ENCODE peak calls at places on chromosomes 12 and 14, in ten cellular contexts. One of them, this sample, is unnamed.

GRCh38 chr12:106840217-106840616 is 65.7 kb downstream of the RIC8B start:
- DNase-seq in CD4-positive, CD25-positive, alpha-beta regulatory T cell: no peak
- DNase-seq in Peyer's patch: no peak
- DNase-seq in effector memory CD4-positive, alpha-beta T cell: no peak
- DNase-seq in body of pancreas: peak; percentile 37
- DNase-seq in left lung: no peak
- DNase-seq in HL-60: no peak
- DNase-seq in psoas muscle: no peak
- DNase-seq in GM12878: no peak
- DNase-seq in aorta: no peak
- DNase-seq in this sample: no peak

GRCh38 chr14:99166506-99166905 is 105.5 kb downstream of the BCL11B start:
- DNase-seq in CD4-positive, CD25-positive, alpha-beta regulatory T cell: no peak
- DNase-seq in Peyer's patch: no peak
- DNase-seq in effector memory CD4-positive, alpha-beta T cell: no peak
- DNase-seq in body of pancreas: no peak
- DNase-seq in left lung: no peak
- DNase-seq in HL-60: no peak
- DNase-seq in psoas muscle: no peak
- DNase-seq in GM12878: no peak
- DNase-seq in aorta: no peak
- DNase-seq in this sample: no peak

GRCh38 chr12:66409195-66409871 is 107.0 kb downstream of the HELB start:
- DNase-seq in CD4-positive, CD25-positive, alpha-beta regulatory T cell: peak; percentile 60
- DNase-seq in Peyer's patch: no peak
- DNase-seq in effector memory CD4-positive, alpha-beta T cell: peak; percentile 10
- DNase-seq in body of pancreas: peak; percentile 15
- DNase-seq in left lung: no peak
- DNase-seq in HL-60: peak; percentile 43
- DNase-seq in psoas muscle: no peak
- DNase-seq in GM12878: no peak
- DNase-seq in aorta: no peak
- DNase-seq in this sample: no peak

GRCh38 chr12:117114784-117115183 is 15.6 kb upstream of the TESC start:
- DNase-seq in CD4-positive, CD25-positive, alpha-beta regulatory T cell: no peak
- DNase-seq in Peyer's patch: no peak
- DNase-seq in effector memory CD4-positive, alpha-beta T cell: no peak
- DNase-seq in body of pancreas: peak; percentile 92
- DNase-seq in left lung: no peak
- DNase-seq in HL-60: no peak
- DNase-seq in psoas muscle: no peak
- DNase-seq in GM12878: no peak
- DNase-seq in aorta: no peak
- DNase-seq in this sample: no peak

GRCh38 chr14:67221248-67221981 is 19.8 kb upstream of the PALS1 start:
- DNase-seq in CD4-positive, CD25-positive, alpha-beta regulatory T cell: no peak
- DNase-seq in Peyer's patch: no peak
- DNase-seq in effector memory CD4-positive, alpha-beta T cell: no peak
- DNase-seq in body of pancreas: no peak
- DNase-seq in left lung: no peak
- DNase-seq in HL-60: no peak
- DNase-seq in psoas muscle: no peak
- DNase-seq in GM12878: no peak
- DNase-seq in aorta: no peak
- DNase-seq in this sample: no peak

GRCh38 chr12:91877022-91877421 is 268.6 kb downstream of the BTG1 start:
- DNase-seq in CD4-positive, CD25-positive, alpha-beta regulatory T cell: peak; percentile 97
- DNase-seq in Peyer's patch: peak; percentile 51
- DNase-seq in effector memory CD4-positive, alpha-beta T cell: peak; percentile 87
- DNase-seq in body of pancreas: peak; percentile 35
- DNase-seq in left lung: no peak
- DNase-seq in HL-60: peak; percentile 22
- DNase-seq in psoas muscle: no peak
- DNase-seq in GM12878: peak; percentile 20
- DNase-seq in aorta: peak; percentile 76
- DNase-seq in this sample: peak; percentile 93

GRCh38 chr14:25042362-25043299 is 7.3 kb downstream of the STXBP6 start:
- DNase-seq in CD4-positive, CD25-positive, alpha-beta regulatory T cell: no peak
- DNase-seq in Peyer's patch: no peak
- DNase-seq in effector memory CD4-positive, alpha-beta T cell: no peak
- DNase-seq in body of pancreas: peak; percentile 21
- DNase-seq in left lung: no peak
- DNase-seq in HL-60: no peak
- DNase-seq in psoas muscle: no peak
- DNase-seq in GM12878: no peak
- DNase-seq in aorta: no peak
- DNase-seq in this sample: no peak

GRCh38 chr12:109720152-109720855 is 6.7 kb downstream of the FAM222A start:
- DNase-seq in CD4-positive, CD25-positive, alpha-beta regulatory T cell: no peak
- DNase-seq in Peyer's patch: no peak
- DNase-seq in effector memory CD4-positive, alpha-beta T cell: no peak
- DNase-seq in body of pancreas: peak; percentile 41
- DNase-seq in left lung: peak; percentile 57
- DNase-seq in HL-60: no peak
- DNase-seq in psoas muscle: peak; percentile 77
- DNase-seq in GM12878: no peak
- DNase-seq in aorta: no peak
- DNase-seq in this sample: no peak

GRCh38 chr12:32163596-32163995 is 56.9 kb downstream of the BICD1 start:
- DNase-seq in CD4-positive, CD25-positive, alpha-beta regulatory T cell: no peak
- DNase-seq in Peyer's patch: no peak
- DNase-seq in effector memory CD4-positive, alpha-beta T cell: no peak
- DNase-seq in body of pancreas: no peak
- DNase-seq in left lung: no peak
- DNase-seq in HL-60: no peak
- DNase-seq in psoas muscle: no peak
- DNase-seq in GM12878: no peak
- DNase-seq in aorta: no peak
- DNase-seq in this sample: no peak

GRCh38 chr12:48960834-48961233 is 3.5 kb upstream of the ARF3 start:
- DNase-seq in CD4-positive, CD25-positive, alpha-beta regulatory T cell: no peak
- DNase-seq in Peyer's patch: no peak
- DNase-seq in effector memory CD4-positive, alpha-beta T cell: no peak
- DNase-seq in body of pancreas: no peak
- DNase-seq in left lung: no peak
- DNase-seq in HL-60: no peak
- DNase-seq in psoas muscle: no peak
- DNase-seq in GM12878: no peak
- DNase-seq in aorta: no peak
- DNase-seq in this sample: no peak

GRCh38 chr12:19121449-19122018 is 8.0 kb upstream of the PLEKHA5 start:
- DNase-seq in CD4-positive, CD25-positive, alpha-beta regulatory T cell: no peak
- DNase-seq in Peyer's patch: no peak
- DNase-seq in effector memory CD4-positive, alpha-beta T cell: no peak
- DNase-seq in body of pancreas: no peak
- DNase-seq in left lung: no peak
- DNase-seq in HL-60: no peak
- DNase-seq in psoas muscle: no peak
- DNase-seq in GM12878: no peak
- DNase-seq in aorta: no peak
- DNase-seq in this sample: no peak

GRCh38 chr14:44771495-44771894 is 190.3 kb downstream of the KLHL28 start:
- DNase-seq in CD4-positive, CD25-positive, alpha-beta regulatory T cell: no peak
- DNase-seq in Peyer's patch: no peak
- DNase-seq in effector memory CD4-positive, alpha-beta T cell: no peak
- DNase-seq in body of pancreas: no peak
- DNase-seq in left lung: no peak
- DNase-seq in HL-60: no peak
- DNase-seq in psoas muscle: no peak
- DNase-seq in GM12878: no peak
- DNase-seq in aorta: no peak
- DNase-seq in this sample: no peak

GRCh38 chr12:56130876-56131275 is 2.8 kb downstream of the ESYT1 start:
- DNase-seq in CD4-positive, CD25-positive, alpha-beta regulatory T cell: no peak
- DNase-seq in Peyer's patch: no peak
- DNase-seq in effector memory CD4-positive, alpha-beta T cell: no peak
- DNase-seq in body of pancreas: no peak
- DNase-seq in left lung: no peak
- DNase-seq in HL-60: no peak
- DNase-seq in psoas muscle: no peak
- DNase-seq in GM12878: no peak
- DNase-seq in aorta: no peak
- DNase-seq in this sample: no peak

GRCh38 chr12:121893901-121894540 is 5.4 kb downstream of the PSMD9 start:
- DNase-seq in CD4-positive, CD25-positive, alpha-beta regulatory T cell: peak; percentile 45
- DNase-seq in Peyer's patch: no peak
- DNase-seq in effector memory CD4-positive, alpha-beta T cell: no peak
- DNase-seq in body of pancreas: peak; percentile 60
- DNase-seq in left lung: no peak
- DNase-seq in HL-60: no peak
- DNase-seq in psoas muscle: no peak
- DNase-seq in GM12878: no peak
- DNase-seq in aorta: no peak
- DNase-seq in this sample: no peak

GRCh38 chr12:63906876-63907275 is 62.4 kb downstream of the SRGAP1 start:
- DNase-seq in CD4-positive, CD25-positive, alpha-beta regulatory T cell: no peak
- DNase-seq in Peyer's patch: no peak
- DNase-seq in effector memory CD4-positive, alpha-beta T cell: no peak
- DNase-seq in body of pancreas: no peak
- DNase-seq in left lung: no peak
- DNase-seq in HL-60: no peak
- DNase-seq in psoas muscle: no peak
- DNase-seq in GM12878: no peak
- DNase-seq in aorta: no peak
- DNase-seq in this sample: no peak

GRCh38 chr12:63907561-63907960 is 63.1 kb downstream of the SRGAP1 start:
- DNase-seq in CD4-positive, CD25-positive, alpha-beta regulatory T cell: no peak
- DNase-seq in Peyer's patch: no peak
- DNase-seq in effector memory CD4-positive, alpha-beta T cell: no peak
- DNase-seq in body of pancreas: no peak
- DNase-seq in left lung: no peak
- DNase-seq in HL-60: no peak
- DNase-seq in psoas muscle: no peak
- DNase-seq in GM12878: no peak
- DNase-seq in aorta: no peak
- DNase-seq in this sample: no peak

GRCh38 chr12:63909746-63910145 is 65.2 kb downstream of the SRGAP1 start:
- DNase-seq in CD4-positive, CD25-positive, alpha-beta regulatory T cell: no peak
- DNase-seq in Peyer's patch: no peak
- DNase-seq in effector memory CD4-positive, alpha-beta T cell: no peak
- DNase-seq in body of pancreas: no peak
- DNase-seq in left lung: no peak
- DNase-seq in HL-60: no peak
- DNase-seq in psoas muscle: no peak
- DNase-seq in GM12878: no peak
- DNase-seq in aorta: no peak
- DNase-seq in this sample: no peak

GRCh38 chr12:63904653-63905052 is 60.2 kb downstream of the SRGAP1 start:
- DNase-seq in CD4-positive, CD25-positive, alpha-beta regulatory T cell: no peak
- DNase-seq in Peyer's patch: no peak
- DNase-seq in effector memory CD4-positive, alpha-beta T cell: no peak
- DNase-seq in body of pancreas: no peak
- DNase-seq in left lung: no peak
- DNase-seq in HL-60: no peak
- DNase-seq in psoas muscle: no peak
- DNase-seq in GM12878: no peak
- DNase-seq in aorta: no peak
- DNase-seq in this sample: no peak

GRCh38 chr12:63905523-63905922 is 61.0 kb downstream of the SRGAP1 start:
- DNase-seq in CD4-positive, CD25-positive, alpha-beta regulatory T cell: no peak
- DNase-seq in Peyer's patch: no peak
- DNase-seq in effector memory CD4-positive, alpha-beta T cell: no peak
- DNase-seq in body of pancreas: no peak
- DNase-seq in left lung: no peak
- DNase-seq in HL-60: no peak
- DNase-seq in psoas muscle: no peak
- DNase-seq in GM12878: no peak
- DNase-seq in aorta: no peak
- DNase-seq in this sample: no peak
- H3K27ac ChIP-seq in CD4-positive, CD25-positive, alpha-beta regulatory T cell: no peak overlapping the region
- H3K27ac ChIP-seq in Peyer's patch: no peak overlapping the region
- H3K27ac ChIP-seq in effector memory CD4-positive, alpha-beta T cell: no peak overlapping the region
- H3K27ac ChIP-seq in body of pancreas: no peak overlapping the region
- H3K27ac ChIP-seq in left lung: no peak overlapping the region
- H3K27ac ChIP-seq in HL-60: peak overlapping the region; percentile 18
- H3K27ac ChIP-seq in psoas muscle: no peak overlapping the region
- H3K27ac ChIP-seq in GM12878: no peak overlapping the region
- H3K27ac ChIP-seq in aorta: no peak overlapping the region
- H3K27ac ChIP-seq in this sample: no peak overlapping the region

GRCh38 chr14:93972618-93973205 is 3.7 kb downstream of the ASB2 start:
- DNase-seq in CD4-positive, CD25-positive, alpha-beta regulatory T cell: no peak
- DNase-seq in Peyer's patch: no peak
- DNase-seq in effector memory CD4-positive, alpha-beta T cell: no peak
- DNase-seq in body of pancreas: no peak
- DNase-seq in left lung: no peak
- DNase-seq in HL-60: no peak
- DNase-seq in psoas muscle: no peak
- DNase-seq in GM12878: no peak
- DNase-seq in aorta: no peak
- DNase-seq in this sample: no peak
- H3K27ac ChIP-seq in CD4-positive, CD25-positive, alpha-beta regulatory T cell: no peak overlapping the region
- H3K27ac ChIP-seq in Peyer's patch: peak overlapping the region; percentile 82
- H3K27ac ChIP-seq in effector memory CD4-positive, alpha-beta T cell: no peak overlapping the region
- H3K27ac ChIP-seq in body of pancreas: no peak overlapping the region
- H3K27ac ChIP-seq in left lung: no peak overlapping the region
- H3K27ac ChIP-seq in HL-60: no peak overlapping the region
- H3K27ac ChIP-seq in psoas muscle: peak overlapping the region; percentile 98
- H3K27ac ChIP-seq in GM12878: peak overlapping the region; percentile 75
- H3K27ac ChIP-seq in aorta: peak overlapping the region; percentile 3
- H3K27ac ChIP-seq in this sample: no peak overlapping the region

GRCh38 chr12:12436831-12437345 is 80.0 kb downstream of the BORCS5 start:
- DNase-seq in CD4-positive, CD25-positive, alpha-beta regulatory T cell: no peak
- DNase-seq in Peyer's patch: no peak
- DNase-seq in effector memory CD4-positive, alpha-beta T cell: no peak
- DNase-seq in body of pancreas: no peak
- DNase-seq in left lung: no peak
- DNase-seq in HL-60: no peak
- DNase-seq in psoas muscle: no peak
- DNase-seq in GM12878: no peak
- DNase-seq in aorta: no peak
- DNase-seq in this sample: no peak
- H3K27ac ChIP-seq in CD4-positive, CD25-positive, alpha-beta regulatory T cell: no peak overlapping the region
- H3K27ac ChIP-seq in Peyer's patch: no peak overlapping the region
- H3K27ac ChIP-seq in effector memory CD4-positive, alpha-beta T cell: no peak overlapping the region
- H3K27ac ChIP-seq in body of pancreas: no peak overlapping the region
- H3K27ac ChIP-seq in left lung: peak overlapping the region; percentile 45
- H3K27ac ChIP-seq in HL-60: no peak overlapping the region
- H3K27ac ChIP-seq in psoas muscle: no peak overlapping the region
- H3K27ac ChIP-seq in GM12878: no peak overlapping the region
- H3K27ac ChIP-seq in aorta: no peak overlapping the region
- H3K27ac ChIP-seq in this sample: no peak overlapping the region

DNA sequence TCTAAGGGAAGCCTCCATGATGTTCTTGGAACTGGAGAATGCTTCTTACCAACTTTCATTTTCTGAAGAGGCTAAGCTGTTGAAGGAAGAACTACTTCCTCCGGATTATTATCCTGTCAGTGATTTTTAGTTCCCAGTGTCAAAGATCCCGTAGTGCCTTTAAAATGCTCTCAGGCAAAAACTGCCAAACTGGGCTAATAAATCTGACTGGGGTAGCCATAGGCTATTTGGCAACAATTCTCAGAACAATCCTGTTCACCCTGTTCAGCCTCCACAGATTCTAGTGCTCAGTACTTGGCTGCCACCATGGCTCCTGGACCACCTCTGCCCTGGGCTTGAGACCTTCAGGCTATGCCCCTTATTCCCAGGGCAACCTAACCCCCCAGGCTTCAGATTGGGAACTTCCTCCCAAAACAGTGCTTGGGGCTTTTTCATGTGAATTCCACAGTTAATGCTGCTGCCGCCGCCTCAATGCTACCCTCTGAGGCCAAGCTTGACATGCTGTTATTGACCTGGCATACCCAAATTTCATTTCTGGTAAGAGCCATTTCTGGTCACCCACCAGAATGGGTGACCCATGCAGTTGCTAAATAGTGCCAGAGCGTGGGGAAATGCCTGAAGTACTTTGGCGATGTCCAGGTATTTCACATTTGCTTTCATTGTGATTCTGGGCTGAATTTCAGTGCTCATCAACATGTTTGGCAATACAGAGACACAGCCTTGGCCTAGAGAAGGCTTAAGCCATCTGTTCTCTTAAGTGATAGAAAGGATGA is 110.0 kb upstream of the ARHGAP5 start:
- DNase-seq in CD4-positive, CD25-positive, alpha-beta regulatory T cell: no peak
- DNase-seq in Peyer's patch: no peak
- DNase-seq in effector memory CD4-positive, alpha-beta T cell: no peak
- DNase-seq in body of pancreas: no peak
- DNase-seq in left lung: no peak
- DNase-seq in HL-60: no peak
- DNase-seq in psoas muscle: no peak
- DNase-seq in GM12878: no peak
- DNase-seq in aorta: no peak
- DNase-seq in this sample: no peak
- H3K27ac ChIP-seq in CD4-positive, CD25-positive, alpha-beta regulatory T cell: no peak overlapping the region
- H3K27ac ChIP-seq in Peyer's patch: no peak overlapping the region
- H3K27ac ChIP-seq in effector memory CD4-positive, alpha-beta T cell: no peak overlapping the region
- H3K27ac ChIP-seq in body of pancreas: no peak overlapping the region
- H3K27ac ChIP-seq in left lung: no peak overlapping the region
- H3K27ac ChIP-seq in HL-60: no peak overlapping the region
- H3K27ac ChIP-seq in psoas muscle: no peak overlapping the region
- H3K27ac ChIP-seq in GM12878: no peak overlapping the region
- H3K27ac ChIP-seq in aorta: no peak overlapping the region
- H3K27ac ChIP-seq in this sample: no peak overlapping the region